ENCODE peak calls at places on chromosomes 7 and 10, in nine cellular contexts. One of them, this sample, is unnamed.

GRCh38 chr7:124338861-124339260 is 306.0 kb upstream of the TMEM229A start:
- DNase-seq in RPMI7951: no peak
- DNase-seq in AG10803: no peak
- DNase-seq in A172: no peak
- DNase-seq in IMR-90: no peak
- DNase-seq in AG04449: no peak
- DNase-seq in stromal cell of bone marrow: no peak
- DNase-seq in stimulated activated naive CD8-positive, alpha-beta T cell treated with anti-CD3 and anti-CD28 coated beads, Interleukin-15, amount 100 ng/mL, for 72 hours: no peak
- DNase-seq in epithelial cell of esophagus: no peak
- DNase-seq in this sample: no peak

GRCh38 chr10:48748573-48748972 is 63.9 kb downstream of the WDFY4 start:
- DNase-seq in RPMI7951: no peak
- DNase-seq in AG10803: no peak
- DNase-seq in A172: no peak
- DNase-seq in IMR-90: no peak
- DNase-seq in AG04449: no peak
- DNase-seq in stromal cell of bone marrow: no peak
- DNase-seq in stimulated activated naive CD8-positive, alpha-beta T cell treated with anti-CD3 and anti-CD28 coated beads, Interleukin-15, amount 100 ng/mL, for 72 hours: no peak
- DNase-seq in epithelial cell of esophagus: no peak
- DNase-seq in this sample: no peak

GRCh38 chr10:95445223-95445836 is 115.8 kb downstream of the SORBS1 start:
- DNase-seq in RPMI7951: peak; percentile 83
- DNase-seq in AG10803: peak; percentile 81
- DNase-seq in A172: peak; percentile 83
- DNase-seq in IMR-90: peak; percentile 53
- DNase-seq in AG04449: peak; percentile 10
- DNase-seq in stromal cell of bone marrow: peak; percentile 59
- DNase-seq in stimulated activated naive CD8-positive, alpha-beta T cell treated with anti-CD3 and anti-CD28 coated beads, Interleukin-15, amount 100 ng/mL, for 72 hours: no peak
- DNase-seq in epithelial cell of esophagus: peak; percentile 75
- DNase-seq in this sample: peak; percentile 32

GRCh38 chr7:26337232-26337865 is 45.7 kb downstream of the SNX10 start:
- DNase-seq in RPMI7951: peak; percentile 56
- DNase-seq in AG10803: no peak
- DNase-seq in A172: no peak
- DNase-seq in IMR-90: no peak
- DNase-seq in AG04449: no peak
- DNase-seq in stromal cell of bone marrow: no peak
- DNase-seq in stimulated activated naive CD8-positive, alpha-beta T cell treated with anti-CD3 and anti-CD28 coated beads, Interleukin-15, amount 100 ng/mL, for 72 hours: no peak
- DNase-seq in epithelial cell of esophagus: no peak
- DNase-seq in this sample: no peak

GRCh38 chr10:109726473-109726872 is 196.8 kb downstream of the XPNPEP1 start:
- DNase-seq in RPMI7951: no peak
- DNase-seq in AG10803: no peak
- DNase-seq in A172: no peak
- DNase-seq in IMR-90: no peak
- DNase-seq in AG04449: no peak
- DNase-seq in stromal cell of bone marrow: no peak
- DNase-seq in stimulated activated naive CD8-positive, alpha-beta T cell treated with anti-CD3 and anti-CD28 coated beads, Interleukin-15, amount 100 ng/mL, for 72 hours: no peak
- DNase-seq in epithelial cell of esophagus: no peak
- DNase-seq in this sample: no peak

GRCh38 chr10:92965314-92965713 is 95.3 kb upstream of the CYP26C1 start:
- DNase-seq in RPMI7951: peak; percentile 29
- DNase-seq in AG10803: peak; percentile 57
- DNase-seq in A172: peak; percentile 23
- DNase-seq in IMR-90: peak; percentile 73
- DNase-seq in AG04449: no peak
- DNase-seq in stromal cell of bone marrow: peak; percentile 18
- DNase-seq in stimulated activated naive CD8-positive, alpha-beta T cell treated with anti-CD3 and anti-CD28 coated beads, Interleukin-15, amount 100 ng/mL, for 72 hours: no peak
- DNase-seq in epithelial cell of esophagus: peak; percentile 64
- DNase-seq in this sample: peak; percentile 21

GRCh38 chr10:81018898-81019890 is 481.5 kb downstream of the SH2D4B start:
- DNase-seq in RPMI7951: peak; percentile 36
- DNase-seq in AG10803: peak; percentile 43
- DNase-seq in A172: peak; percentile 57
- DNase-seq in IMR-90: peak; percentile 19
- DNase-seq in AG04449: no peak
- DNase-seq in stromal cell of bone marrow: peak; percentile 22
- DNase-seq in stimulated activated naive CD8-positive, alpha-beta T cell treated with anti-CD3 and anti-CD28 coated beads, Interleukin-15, amount 100 ng/mL, for 72 hours: peak; percentile 10
- DNase-seq in epithelial cell of esophagus: peak; percentile 66
- DNase-seq in this sample: peak; percentile 37

GRCh38 chr10:12727832-12728215 is 273.7 kb downstream of the CCDC3 start:
- DNase-seq in RPMI7951: peak; percentile 24
- DNase-seq in AG10803: no peak
- DNase-seq in A172: peak; percentile 79
- DNase-seq in IMR-90: no peak
- DNase-seq in AG04449: no peak
- DNase-seq in stromal cell of bone marrow: no peak
- DNase-seq in stimulated activated naive CD8-positive, alpha-beta T cell treated with anti-CD3 and anti-CD28 coated beads, Interleukin-15, amount 100 ng/mL, for 72 hours: no peak
- DNase-seq in epithelial cell of esophagus: no peak
- DNase-seq in this sample: no peak

GRCh38 chr10:70685461-70685911 is 13.2 kb downstream of the ADAMTS14 start:
- DNase-seq in RPMI7951: no peak
- DNase-seq in AG10803: no peak
- DNase-seq in A172: no peak
- DNase-seq in IMR-90: no peak
- DNase-seq in AG04449: no peak
- DNase-seq in stromal cell of bone marrow: no peak
- DNase-seq in stimulated activated naive CD8-positive, alpha-beta T cell treated with anti-CD3 and anti-CD28 coated beads, Interleukin-15, amount 100 ng/mL, for 72 hours: no peak
- DNase-seq in epithelial cell of esophagus: no peak
- DNase-seq in this sample: no peak

GRCh38 chr10:124092270-124093075 is 925 bp downstream of the CHST15 start:
- DNase-seq in RPMI7951: peak; percentile 70
- DNase-seq in AG10803: no peak
- DNase-seq in A172: no peak
- DNase-seq in IMR-90: no peak
- DNase-seq in AG04449: no peak
- DNase-seq in stromal cell of bone marrow: no peak
- DNase-seq in stimulated activated naive CD8-positive, alpha-beta T cell treated with anti-CD3 and anti-CD28 coated beads, Interleukin-15, amount 100 ng/mL, for 72 hours: peak; percentile 34
- DNase-seq in epithelial cell of esophagus: peak; percentile 65
- DNase-seq in this sample: no peak

GRCh38 chr10:28853195-28853594 is 175.9 kb downstream of the BAMBI start:
- DNase-seq in RPMI7951: peak; percentile 82
- DNase-seq in AG10803: peak; percentile 7
- DNase-seq in A172: peak; percentile 35
- DNase-seq in IMR-90: no peak
- DNase-seq in AG04449: no peak
- DNase-seq in stromal cell of bone marrow: no peak
- DNase-seq in stimulated activated naive CD8-positive, alpha-beta T cell treated with anti-CD3 and anti-CD28 coated beads, Interleukin-15, amount 100 ng/mL, for 72 hours: no peak
- DNase-seq in epithelial cell of esophagus: no peak
- DNase-seq in this sample: no peak

GRCh38 chr10:61992059-61992460 is 90.6 kb downstream of the ARID5B start:
- DNase-seq in RPMI7951: peak; percentile 23
- DNase-seq in AG10803: peak; percentile 44
- DNase-seq in A172: no peak
- DNase-seq in IMR-90: peak; percentile 34
- DNase-seq in AG04449: no peak
- DNase-seq in stromal cell of bone marrow: peak; percentile 47
- DNase-seq in stimulated activated naive CD8-positive, alpha-beta T cell treated with anti-CD3 and anti-CD28 coated beads, Interleukin-15, amount 100 ng/mL, for 72 hours: peak; percentile 29
- DNase-seq in epithelial cell of esophagus: peak; percentile 53
- DNase-seq in this sample: no peak

GRCh38 chr7:21902240-21902639 is 43.5 kb downstream of the CDCA7L start:
- DNase-seq in RPMI7951: no peak
- DNase-seq in AG10803: peak; percentile 53
- DNase-seq in A172: peak; percentile 26
- DNase-seq in IMR-90: peak; percentile 54
- DNase-seq in AG04449: peak; percentile 60
- DNase-seq in stromal cell of bone marrow: no peak
- DNase-seq in stimulated activated naive CD8-positive, alpha-beta T cell treated with anti-CD3 and anti-CD28 coated beads, Interleukin-15, amount 100 ng/mL, for 72 hours: no peak
- DNase-seq in epithelial cell of esophagus: peak; percentile 69
- DNase-seq in this sample: no peak

GRCh38 chr10:100043344-100043743 is 33.6 kb upstream of the DNMBP start:
- DNase-seq in RPMI7951: peak; percentile 56
- DNase-seq in AG10803: no peak
- DNase-seq in A172: peak; percentile 69
- DNase-seq in IMR-90: no peak
- DNase-seq in AG04449: no peak
- DNase-seq in stromal cell of bone marrow: no peak
- DNase-seq in stimulated activated naive CD8-positive, alpha-beta T cell treated with anti-CD3 and anti-CD28 coated beads, Interleukin-15, amount 100 ng/mL, for 72 hours: no peak
- DNase-seq in epithelial cell of esophagus: peak; percentile 93
- DNase-seq in this sample: no peak

GRCh38 chr10:23442936-23443335 is 4.1 kb downstream of the OTUD1 start:
- DNase-seq in RPMI7951: peak; percentile 55
- DNase-seq in AG10803: peak; percentile 63
- DNase-seq in A172: peak; percentile 51
- DNase-seq in IMR-90: peak; percentile 62
- DNase-seq in AG04449: no peak
- DNase-seq in stromal cell of bone marrow: no peak
- DNase-seq in stimulated activated naive CD8-positive, alpha-beta T cell treated with anti-CD3 and anti-CD28 coated beads, Interleukin-15, amount 100 ng/mL, for 72 hours: no peak
- DNase-seq in epithelial cell of esophagus: no peak
- DNase-seq in this sample: no peak

GRCh38 chr7:148262721-148263229 is 327.8 kb upstream of the C7orf33 start:
- DNase-seq in RPMI7951: peak; percentile 42
- DNase-seq in AG10803: peak; percentile 42
- DNase-seq in A172: peak; percentile 14
- DNase-seq in IMR-90: peak; percentile 4
- DNase-seq in AG04449: no peak
- DNase-seq in stromal cell of bone marrow: peak; percentile 15
- DNase-seq in stimulated activated naive CD8-positive, alpha-beta T cell treated with anti-CD3 and anti-CD28 coated beads, Interleukin-15, amount 100 ng/mL, for 72 hours: peak; percentile 52
- DNase-seq in epithelial cell of esophagus: peak; percentile 42
- DNase-seq in this sample: peak; percentile 24

GRCh38 chr10:120963053-120963533 is 111.9 kb downstream of the WDR11 start:
- DNase-seq in RPMI7951: no peak
- DNase-seq in AG10803: no peak
- DNase-seq in A172: no peak
- DNase-seq in IMR-90: no peak
- DNase-seq in AG04449: no peak
- DNase-seq in stromal cell of bone marrow: no peak
- DNase-seq in stimulated activated naive CD8-positive, alpha-beta T cell treated with anti-CD3 and anti-CD28 coated beads, Interleukin-15, amount 100 ng/mL, for 72 hours: no peak
- DNase-seq in epithelial cell of esophagus: peak; percentile 58
- DNase-seq in this sample: no peak

GRCh38 chr10:102433619-102434046 is 1.3 kb upstream of the CUEDC2 start:
- DNase-seq in RPMI7951: no peak
- DNase-seq in AG10803: no peak
- DNase-seq in A172: no peak
- DNase-seq in IMR-90: no peak
- DNase-seq in AG04449: no peak
- DNase-seq in stromal cell of bone marrow: no peak
- DNase-seq in stimulated activated naive CD8-positive, alpha-beta T cell treated with anti-CD3 and anti-CD28 coated beads, Interleukin-15, amount 100 ng/mL, for 72 hours: no peak
- DNase-seq in epithelial cell of esophagus: no peak
- DNase-seq in this sample: no peak